ENCODE peak calls at places on chromosomes 11 and 22, in nine cellular contexts. W, N, Z, L, U, M, O, Y and G are unnamed samples.

GRCh38 chr11:86610559-86611341 is 61.7 kb downstream of the ME3 start:
- DNase-seq in W (no peak), N (no peak), Z (no peak), L (no peak), U (no peak), M (no peak), O (no peak), Y (no peak), G (no peak)

GRCh38 chr22:46592390-46592872 is 27.8 kb upstream of the GRAMD4 start:
- DNase-seq in W (no peak), N (peak), Z (no peak), L (peak), U (no peak), M (peak), O (no peak), Y (peak), G (no peak)

GRCh38 chr22:18988958-18989357 is 52.9 kb upstream of the PRODH start:
- DNase-seq in W (no peak), N (no peak), Z (no peak), L (no peak), U (no peak), M (no peak), O (no peak), Y (no peak), G (no peak)

GRCh38 chr11:115264278-115264677 is 239.9 kb downstream of the CADM1 start:
- DNase-seq in W (no peak), N (no peak), Z (no peak), L (no peak), U (no peak), M (no peak), O (no peak), Y (no peak), G (no peak)

GRCh38 chr11:123072279-123072678 is 10.3 kb upstream of the HSPA8 start:
- DNase-seq in W (no peak), N (no peak), Z (no peak), L (no peak), U (no peak), M (no peak), O (peak), Y (no peak), G (peak)

GRCh38 chr22:37276771-37277170 is 5.5 kb upstream of the CYTH4 start:
- DNase-seq in W (no peak), N (peak), Z (peak), L (no peak), U (no peak), M (no peak), O (no peak), Y (no peak), G (no peak)

GRCh38 chr11:33557201-33557600 is 143.4 kb downstream of the C11orf91 start:
- DNase-seq in W (no peak), N (peak), Z (no peak), L (no peak), U (no peak), M (no peak), O (no peak), Y (peak), G (peak)

GRCh38 chr22:35587447-35587870 is 29.7 kb downstream of the MB start:
- DNase-seq in W (no peak), N (no peak), Z (peak), L (no peak), U (no peak), M (no peak), O (peak), Y (no peak), G (no peak)

GRCh38 chr22:37428649-37429586 is 1.6 kb upstream of the ELFN2 start:
- DNase-seq in W (peak), N (peak), Z (peak), L (no peak), U (peak), M (peak), O (peak), Y (no peak), G (peak)

GRCh38 chr11:78060533-78060932 is 3.1 kb upstream of the THRSP start:
- DNase-seq in W (no peak), N (no peak), Z (no peak), L (no peak), U (no peak), M (no peak), O (no peak), Y (no peak), G (no peak)

GRCh38 chr22:49827853-49828598 is at the start of gene BRD1:
- DNase-seq in W (peak), N (peak), Z (peak), L (no peak), U (peak), M (peak), O (peak), Y (peak), G (peak)

GRCh38 chr11:662689-663274 is 25.7 kb downstream of the DRD4 start:
- DNase-seq in W (no peak), N (peak), Z (peak), L (no peak), U (peak), M (peak), O (peak), Y (peak), G (peak)

GRCh38 chr11:73258104-73258684 is 13.9 kb upstream of the P2RY6 start:
- DNase-seq in W (no peak), N (no peak), Z (no peak), L (no peak), U (no peak), M (no peak), O (no peak), Y (no peak), G (no peak)

GRCh38 chr11:3969613-3970012 is 114.1 kb downstream of the STIM1 start:
- DNase-seq in W (no peak), N (no peak), Z (no peak), L (no peak), U (no peak), M (no peak), O (no peak), Y (no peak), G (no peak)

GRCh38 chr11:15663778-15664218 is 549.1 kb downstream of the INSC start:
- DNase-seq in W (peak), N (no peak), Z (no peak), L (no peak), U (no peak), M (peak), O (peak), Y (no peak), G (no peak)

GRCh38 chr11:17352925-17353227 is 1.3 kb downstream of the NCR3LG1 start:
- DNase-seq in W (no peak), N (peak), Z (peak), L (no peak), U (peak), M (peak), O (peak), Y (peak), G (peak)

GRCh38 chr11:73227571-73228211 is 9.6 kb downstream of the P2RY2 start:
- DNase-seq in W (no peak), N (no peak), Z (no peak), L (no peak), U (no peak), M (no peak), O (no peak), Y (no peak), G (peak)

GRCh38 chr22:17888439-17888838 is 114.2 kb upstream of the BID start:
- DNase-seq in W (no peak), N (no peak), Z (no peak), L (no peak), U (no peak), M (no peak), O (no peak), Y (no peak), G (no peak)

GRCh38 chr22:37892566-37893338 is 13.3 kb upstream of the MICALL1 start:
- DNase-seq in W (no peak), N (no peak), Z (peak), L (no peak), U (no peak), M (no peak), O (peak), Y (no peak), G (no peak)

GRCh38 chr11:70762810-70763209 is 364.5 kb downstream of the CTTN start:
- DNase-seq in W (no peak), N (no peak), Z (no peak), L (no peak), U (no peak), M (no peak), O (peak), Y (no peak), G (no peak)

GRCh38 chr11:104547996-104548661 is 350.1 kb downstream of the CASP12 start:
- DNase-seq in W (no peak), N (peak), Z (no peak), L (no peak), U (no peak), M (peak), O (no peak), Y (no peak), G (peak)

GRCh38 chr11:76799061-76799804 is 16.1 kb downstream of the TSKU start:
- DNase-seq in W (no peak), N (peak), Z (peak), L (no peak), U (peak), M (peak), O (peak), Y (peak), G (peak)

GRCh38 chr11:17822021-17822781 is 87.6 kb downstream of the KCNC1 start:
- DNase-seq in W (no peak), N (peak), Z (no peak), L (no peak), U (no peak), M (no peak), O (no peak), Y (peak), G (peak)

GRCh38 chr11:126722956-126723664 is 277.5 kb downstream of the KIRREL3 start:
- DNase-seq in W (no peak), N (no peak), Z (no peak), L (no peak), U (no peak), M (no peak), O (no peak), Y (no peak), G (no peak)

GRCh38 chr22:47606426-47606825 is 844.0 kb downstream of the TBC1D22A start:
- DNase-seq in W (no peak), N (no peak), Z (no peak), L (no peak), U (no peak), M (no peak), O (no peak), Y (no peak), G (no peak)

GRCh38 chr11:1564535-1565172 is 7.4 kb downstream of the DUSP8 start:
- DNase-seq in W (no peak), N (peak), Z (peak), L (peak), U (no peak), M (peak), O (peak), Y (peak), G (peak)

GRCh38 chr11:81112718-81113117 is 1620.9 kb downstream of the FAM181B start:
- DNase-seq in W (no peak), N (no peak), Z (no peak), L (no peak), U (no peak), M (no peak), O (no peak), Y (no peak), G (no peak)

GRCh38 chr11:10727259-10727851 is 23.7 kb upstream of the CTR9 start:
- DNase-seq in W (no peak), N (peak), Z (no peak), L (no peak), U (no peak), M (no peak), O (no peak), Y (peak), G (no peak)

GRCh38 chr22:19473578-19473977 is 5.4 kb downstream of the UFD1 start:
- DNase-seq in W (no peak), N (peak), Z (no peak), L (no peak), U (no peak), M (no peak), O (no peak), Y (peak), G (no peak)

GRCh38 chr22:24357547-24357946 is 69.9 kb upstream of the ADORA2A start:
- DNase-seq in W (no peak), N (no peak), Z (no peak), L (no peak), U (no peak), M (no peak), O (no peak), Y (no peak), G (peak)

GRCh38 chr11:86942212-86942611 is 13.0 kb downstream of the FZD4 start:
- DNase-seq in W (no peak), N (peak), Z (no peak), L (no peak), U (no peak), M (no peak), O (no peak), Y (no peak), G (no peak)

GRCh38 chr11:59523541-59523940 is 12.2 kb downstream of the OR4D9 start:
- DNase-seq in W (no peak), N (no peak), Z (no peak), L (no peak), U (no peak), M (no peak), O (no peak), Y (no peak), G (no peak)